ENCODE peak calls at places on chromosomes 11 and 22, in six cellular contexts. One of them, this sample, is unnamed.

GRCh38 chr22:30763815-30764686 is 69.4 kb downstream of the OSBP2 start:
- DNase-seq in stimulated activated CD4-positive, alpha-beta T cell treated with anti-CD3 and anti-CD28 coated beads, Interleukin-4, amount 100 ng/mL, for 4 hours: peak
- DNase-seq in GM23338: peak
- DNase-seq in NCI-H345: peak
- DNase-seq in mammary epithelial cell: peak
- DNase-seq in immature natural killer cell: peak
- DNase-seq in this sample: peak

GRCh38 chr11:1761110-1761856 is 2.4 kb downstream of the CTSD start:
- DNase-seq in stimulated activated CD4-positive, alpha-beta T cell treated with anti-CD3 and anti-CD28 coated beads, Interleukin-4, amount 100 ng/mL, for 4 hours: no peak
- DNase-seq in mammary epithelial cell: no peak
- DNase-seq in immature natural killer cell: no peak
- DNase-seq in NCI-H345: no peak
- DNase-seq in GM23338: no peak
- DNase-seq in this sample: no peak

GRCh38 chr11:10925149-10925926 is 67.5 kb upstream of the ZBED5 start:
- DNase-seq in NCI-H345: no peak
- DNase-seq in GM23338: peak
- DNase-seq in immature natural killer cell: no peak
- DNase-seq in mammary epithelial cell: no peak
- DNase-seq in stimulated activated CD4-positive, alpha-beta T cell treated with anti-CD3 and anti-CD28 coated beads, Interleukin-4, amount 100 ng/mL, for 4 hours: no peak
- DNase-seq in this sample: no peak

GRCh38 chr11:65308281-65308891 is 6.3 kb upstream of the CDC42EP2 start:
- DNase-seq in stimulated activated CD4-positive, alpha-beta T cell treated with anti-CD3 and anti-CD28 coated beads, Interleukin-4, amount 100 ng/mL, for 4 hours: no peak
- DNase-seq in GM23338: no peak
- DNase-seq in NCI-H345: no peak
- DNase-seq in immature natural killer cell: no peak
- DNase-seq in mammary epithelial cell: no peak
- DNase-seq in this sample: no peak

GRCh38 chr22:37186228-37186996 is 1.6 kb downstream of the C1QTNF6 start:
- DNase-seq in NCI-H345: no peak
- DNase-seq in stimulated activated CD4-positive, alpha-beta T cell treated with anti-CD3 and anti-CD28 coated beads, Interleukin-4, amount 100 ng/mL, for 4 hours: no peak
- DNase-seq in immature natural killer cell: peak
- DNase-seq in GM23338: peak
- DNase-seq in mammary epithelial cell: peak
- DNase-seq in this sample: peak

GRCh38 chr11:6656936-6657335 is 1.3 kb upstream of the DCHS1 start:
- DNase-seq in immature natural killer cell: no peak
- DNase-seq in GM23338: peak
- DNase-seq in stimulated activated CD4-positive, alpha-beta T cell treated with anti-CD3 and anti-CD28 coated beads, Interleukin-4, amount 100 ng/mL, for 4 hours: no peak
- DNase-seq in mammary epithelial cell: no peak
- DNase-seq in NCI-H345: no peak
- DNase-seq in this sample: no peak

GRCh38 chr22:26489447-26490036 is 5.9 kb downstream of the SRRD start:
- DNase-seq in immature natural killer cell: no peak
- DNase-seq in NCI-H345: no peak
- DNase-seq in mammary epithelial cell: no peak
- DNase-seq in GM23338: no peak
- DNase-seq in stimulated activated CD4-positive, alpha-beta T cell treated with anti-CD3 and anti-CD28 coated beads, Interleukin-4, amount 100 ng/mL, for 4 hours: no peak
- DNase-seq in this sample: no peak

GRCh38 chr11:86360775-86361395 is 13.8 kb upstream of the CCDC81 start:
- DNase-seq in immature natural killer cell: no peak
- DNase-seq in GM23338: peak
- DNase-seq in mammary epithelial cell: peak
- DNase-seq in NCI-H345: no peak
- DNase-seq in stimulated activated CD4-positive, alpha-beta T cell treated with anti-CD3 and anti-CD28 coated beads, Interleukin-4, amount 100 ng/mL, for 4 hours: no peak
- DNase-seq in this sample: peak

GRCh38 chr11:83035070-83035854 is 36.4 kb downstream of the RAB30 start:
- DNase-seq in stimulated activated CD4-positive, alpha-beta T cell treated with anti-CD3 and anti-CD28 coated beads, Interleukin-4, amount 100 ng/mL, for 4 hours: no peak
- DNase-seq in NCI-H345: no peak
- DNase-seq in immature natural killer cell: no peak
- DNase-seq in GM23338: no peak
- DNase-seq in mammary epithelial cell: peak
- DNase-seq in this sample: no peak

GRCh38 chr22:44701824-44702478 is at the start of gene PRR5:
- DNase-seq in NCI-H345: peak
- DNase-seq in GM23338: peak
- DNase-seq in mammary epithelial cell: peak
- DNase-seq in stimulated activated CD4-positive, alpha-beta T cell treated with anti-CD3 and anti-CD28 coated beads, Interleukin-4, amount 100 ng/mL, for 4 hours: peak
- DNase-seq in immature natural killer cell: peak
- DNase-seq in this sample: no peak

GRCh38 chr11:9838961-9839360 is 175.1 kb downstream of the SWAP70 start:
- DNase-seq in NCI-H345: no peak
- DNase-seq in GM23338: peak
- DNase-seq in mammary epithelial cell: peak
- DNase-seq in immature natural killer cell: no peak
- DNase-seq in stimulated activated CD4-positive, alpha-beta T cell treated with anti-CD3 and anti-CD28 coated beads, Interleukin-4, amount 100 ng/mL, for 4 hours: no peak
- DNase-seq in this sample: no peak

GRCh38 chr11:44910591-44910990 is 40.1 kb downstream of the TP53I11 start:
- DNase-seq in stimulated activated CD4-positive, alpha-beta T cell treated with anti-CD3 and anti-CD28 coated beads, Interleukin-4, amount 100 ng/mL, for 4 hours: no peak
- DNase-seq in mammary epithelial cell: no peak
- DNase-seq in NCI-H345: no peak
- DNase-seq in immature natural killer cell: no peak
- DNase-seq in GM23338: no peak
- DNase-seq in this sample: no peak

GRCh38 chr11:91231226-91231625 is 993.4 kb upstream of the FAT3 start:
- DNase-seq in immature natural killer cell: no peak
- DNase-seq in stimulated activated CD4-positive, alpha-beta T cell treated with anti-CD3 and anti-CD28 coated beads, Interleukin-4, amount 100 ng/mL, for 4 hours: no peak
- DNase-seq in GM23338: no peak
- DNase-seq in mammary epithelial cell: no peak
- DNase-seq in NCI-H345: no peak
- DNase-seq in this sample: no peak

GRCh38 chr11:47181271-47181670 is 4.6 kb upstream of the ARFGAP2 start:
- DNase-seq in GM23338: no peak
- DNase-seq in NCI-H345: no peak
- DNase-seq in stimulated activated CD4-positive, alpha-beta T cell treated with anti-CD3 and anti-CD28 coated beads, Interleukin-4, amount 100 ng/mL, for 4 hours: no peak
- DNase-seq in mammary epithelial cell: no peak
- DNase-seq in immature natural killer cell: no peak
- DNase-seq in this sample: no peak

GRCh38 chr22:50317178-50317577 is 9.6 kb downstream of the DENND6B start:
- DNase-seq in NCI-H345: no peak
- DNase-seq in GM23338: no peak
- DNase-seq in stimulated activated CD4-positive, alpha-beta T cell treated with anti-CD3 and anti-CD28 coated beads, Interleukin-4, amount 100 ng/mL, for 4 hours: no peak
- DNase-seq in immature natural killer cell: no peak
- DNase-seq in mammary epithelial cell: no peak
- DNase-seq in this sample: no peak

GRCh38 chr11:18668131-18668530 is 30.4 kb upstream of the TMEM86A start:
- DNase-seq in mammary epithelial cell: no peak
- DNase-seq in stimulated activated CD4-positive, alpha-beta T cell treated with anti-CD3 and anti-CD28 coated beads, Interleukin-4, amount 100 ng/mL, for 4 hours: no peak
- DNase-seq in immature natural killer cell: no peak
- DNase-seq in NCI-H345: no peak
- DNase-seq in GM23338: peak
- DNase-seq in this sample: peak

GRCh38 chr11:26228778-26229177 is 103.2 kb upstream of the ANO3 start:
- DNase-seq in stimulated activated CD4-positive, alpha-beta T cell treated with anti-CD3 and anti-CD28 coated beads, Interleukin-4, amount 100 ng/mL, for 4 hours: no peak
- DNase-seq in immature natural killer cell: no peak
- DNase-seq in GM23338: no peak
- DNase-seq in mammary epithelial cell: no peak
- DNase-seq in NCI-H345: no peak
- DNase-seq in this sample: no peak

GRCh38 chr11:68827733-68828132 is 14.0 kb downstream of the CPT1A start:
- DNase-seq in GM23338: no peak
- DNase-seq in stimulated activated CD4-positive, alpha-beta T cell treated with anti-CD3 and anti-CD28 coated beads, Interleukin-4, amount 100 ng/mL, for 4 hours: no peak
- DNase-seq in mammary epithelial cell: no peak
- DNase-seq in immature natural killer cell: no peak
- DNase-seq in NCI-H345: no peak
- DNase-seq in this sample: no peak

GRCh38 chr22:40594346-40594745 is 42.2 kb downstream of the MRTFA start:
- DNase-seq in NCI-H345: no peak
- DNase-seq in mammary epithelial cell: no peak
- DNase-seq in immature natural killer cell: no peak
- DNase-seq in stimulated activated CD4-positive, alpha-beta T cell treated with anti-CD3 and anti-CD28 coated beads, Interleukin-4, amount 100 ng/mL, for 4 hours: no peak
- DNase-seq in GM23338: no peak
- DNase-seq in this sample: no peak